ENCODE peak calls at places on chromosomes 12 and 14, in eight cellular contexts. J, D, R, I, H, Y, G and X are unnamed samples.

GRCh38 chr14:61493239-61493638 is 171.9 kb downstream of the PRKCH start:
- DNase-seq in H (peak), R (peak), I (peak), G (no peak), J (peak), D (peak), Y (no peak), X (no peak)

GRCh38 chr14:53509227-53509822 is 356.2 kb upstream of the DDHD1 start:
- DNase-seq in Y (no peak), D (peak), G (no peak), J (no peak), R (peak), I (no peak), H (peak), X (no peak)

GRCh38 chr14:93997933-93998870 is 1.1 kb downstream of the CCDC197 start:
- DNase-seq in Y (peak), R (no peak), G (no peak), J (no peak), D (no peak), I (no peak), H (no peak), X (no peak)

GRCh38 chr14:91361236-91361811 is 56.3 kb downstream of the CCDC88C start:
- DNase-seq in R (peak), G (no peak), J (no peak), I (peak), Y (no peak), D (peak), H (peak), X (no peak)

GRCh38 chr12:4280351-4281163 is 7.0 kb downstream of the CCND2 start:
- DNase-seq in R (no peak), D (no peak), J (no peak), H (no peak), G (no peak), Y (no peak), I (no peak), X (no peak)

GRCh38 chr14:104694475-104694950 is 5.1 kb downstream of the INF2 start:
- DNase-seq in I (no peak), H (no peak), D (no peak), G (no peak), J (no peak), Y (no peak), R (no peak), X (no peak)

GRCh38 chr12:24997496-24997895 is 48.6 kb upstream of the BCAT1 start:
- DNase-seq in H (no peak), R (no peak), J (no peak), G (no peak), Y (no peak), D (no peak), I (no peak), X (no peak)

GRCh38 chr12:57899010-57899662 is 42.2 kb upstream of the ATP23 start:
- DNase-seq in H (peak), Y (peak), R (peak), J (peak), I (peak), G (peak), D (peak), X (peak)

GRCh38 chr14:58805057-58805456 is 167.3 kb downstream of the DACT1 start:
- DNase-seq in Y (no peak), J (no peak), R (peak), G (no peak), I (no peak), H (peak), D (peak), X (no peak)

GRCh38 chr12:28824849-28825248 is 324.2 kb upstream of the FAR2 start:
- DNase-seq in Y (no peak), G (no peak), J (no peak), I (no peak), R (no peak), H (no peak), D (no peak), X (no peak)

GRCh38 chr12:13947237-13947945 is 34.0 kb downstream of the GRIN2B start:
- DNase-seq in J (no peak), H (no peak), G (no peak), R (no peak), I (no peak), Y (no peak), D (no peak), X (no peak)

GRCh38 chr14:93538411-93538810 is 107.7 kb downstream of the UNC79 start:
- DNase-seq in Y (no peak), D (peak), J (no peak), G (no peak), I (peak), H (peak), R (peak), X (no peak)

GRCh38 chr14:59028476-59029202 is 159.8 kb upstream of the DAAM1 start:
- DNase-seq in R (peak), G (peak), Y (peak), I (peak), H (peak), J (peak), D (peak), X (peak)

GRCh38 chr14:61615743-61616523 is 79.4 kb upstream of the HIF1A start:
- DNase-seq in D (no peak), I (peak), H (no peak), R (peak), G (no peak), Y (peak), J (no peak), X (no peak)

GRCh38 chr14:93103392-93104080 is 12.2 kb downstream of the ITPK1 start:
- DNase-seq in J (no peak), R (no peak), H (no peak), G (peak), Y (peak), D (no peak), I (peak), X (peak)

GRCh38 chr12:78087363-78087675 is 256.6 kb downstream of the NAV3 start:
- DNase-seq in J (no peak), H (peak), I (peak), Y (no peak), G (no peak), D (peak), R (peak), X (no peak)

GRCh38 chr12:122811777-122812176 is 23.5 kb upstream of the HIP1R start:
- DNase-seq in I (no peak), J (no peak), D (no peak), Y (no peak), R (no peak), G (no peak), H (no peak), X (no peak)

GRCh38 chr12:510071-510825 is 50.5 kb downstream of the B4GALNT3 start:
- DNase-seq in H (no peak), D (no peak), I (no peak), R (no peak), J (no peak), G (no peak), Y (peak), X (no peak)

GRCh38 chr12:117231750-117232149 is 41.5 kb upstream of the FBXO21 start:
- DNase-seq in I (no peak), J (no peak), H (no peak), R (no peak), D (no peak), G (no peak), Y (no peak), X (no peak)

GRCh38 chr12:57008113-57008687 is 1.9 kb upstream of the ZBTB39 start:
- DNase-seq in J (peak), D (peak), Y (no peak), H (peak), R (peak), G (no peak), I (peak), X (peak)

GRCh38 chr12:28089363-28089762 is 100.9 kb upstream of the CCDC91 start:
- DNase-seq in J (peak), H (peak), Y (no peak), I (peak), G (no peak), D (peak), R (peak), X (no peak)

GRCh38 chr14:30564235-30564867 is 5.4 kb downstream of the G2E3 start:
- DNase-seq in Y (no peak), G (no peak), J (no peak), I (no peak), H (no peak), D (no peak), R (no peak), X (no peak)

GRCh38 chr12:30515351-30515750 is 180.3 kb downstream of the IPO8 start:
- DNase-seq in D (no peak), Y (no peak), G (no peak), I (peak), R (peak), J (no peak), H (no peak), X (no peak)

GRCh38 chr14:104966261-104967143 is 11.7 kb downstream of the AHNAK2 start:
- DNase-seq in J (no peak), I (no peak), D (no peak), G (no peak), H (no peak), Y (no peak), R (no peak), X (no peak)

GRCh38 chr14:89117017-89117416 is 292.6 kb downstream of the TTC8 start:
- DNase-seq in Y (no peak), R (no peak), H (no peak), I (no peak), J (no peak), G (no peak), D (no peak), X (no peak)

GRCh38 chr14:31898835-31899528 is 178.1 kb upstream of the ARHGAP5 start:
- DNase-seq in R (no peak), J (no peak), Y (no peak), I (no peak), H (no peak), G (no peak), D (no peak), X (no peak)

GRCh38 chr12:6461401-6462233 is 8.9 kb downstream of the VAMP1 start:
- DNase-seq in Y (peak), D (no peak), I (no peak), R (no peak), G (peak), J (no peak), H (peak), X (peak)

GRCh38 chr14:99612737-99613330 is 8.8 kb upstream of the CCDC85C start:
- DNase-seq in I (peak), D (peak), J (peak), R (peak), H (peak), G (no peak), Y (no peak), X (no peak)

GRCh38 chr12:100793182-100793581 is 1.4 kb upstream of the ANO4 start:
- DNase-seq in G (no peak), J (peak), D (peak), R (peak), I (peak), H (peak), Y (no peak), X (no peak)

GRCh38 chr12:92927436-92928116 is 1.5 kb downstream of the EEA1 start:
- DNase-seq in D (peak), H (peak), J (peak), G (no peak), I (peak), Y (no peak), R (peak), X (peak)

GRCh38 chr12:65335021-65335714 is 56.7 kb downstream of the MSRB3 start:
- DNase-seq in D (peak), G (no peak), H (peak), Y (no peak), J (peak), I (peak), R (peak), X (no peak)

GRCh38 chr12:25830456-25830855 is 128.0 kb upstream of the RASSF8 start:
- DNase-seq in G (no peak), I (peak), R (no peak), D (peak), J (peak), H (no peak), Y (no peak), X (no peak)

DNA sequence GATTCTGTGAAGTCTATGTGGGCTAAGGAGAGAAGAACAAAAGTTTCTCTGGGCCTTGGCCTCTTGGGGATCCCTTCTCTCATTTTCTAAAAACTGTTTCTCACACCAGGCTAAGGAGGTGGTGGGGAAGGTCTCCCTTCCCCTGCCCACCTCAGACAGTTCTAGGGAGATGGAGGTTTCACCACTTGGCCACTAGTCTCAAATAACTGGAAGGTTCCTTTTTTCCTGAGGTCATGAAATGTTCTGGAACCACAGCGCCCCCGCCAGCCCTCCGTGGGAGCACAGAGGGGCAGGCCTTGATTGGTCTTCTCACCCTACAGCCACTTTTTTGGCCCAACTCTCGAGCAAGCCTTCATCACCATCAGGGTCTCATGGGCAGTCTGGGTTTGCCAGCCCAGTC is 12.6 kb downstream of the C12orf43 start:
- DNase-seq in J (no peak), I (no peak), G (no peak), R (no peak), D (no peak), Y (peak), H (no peak), X (no peak)
- TF ChIP-seq CTCF in J (peak), I (no peak), G (no peak), R (no peak), D (no peak), Y (no peak), H (peak), X (no peak)

GRCh38 chr12:109910969-109911348 is 10.9 kb downstream of the TCHP start:
- DNase-seq in R (peak), J (peak), G (no peak), Y (no peak), I (peak), D (peak), H (peak), X (no peak)
- TF ChIP-seq CTCF in R (peak), J (peak), G (no peak), Y (no peak), I (peak), D (peak), H (peak), X (peak)

GRCh38 chr14:75860561-75861160 is 121.1 kb downstream of the TGFB3 start:
- DNase-seq in G (no peak), J (no peak), Y (no peak), H (no peak), D (no peak), I (no peak), R (no peak), X (no peak)
- TF ChIP-seq CTCF in G (no peak), J (no peak), Y (no peak), H (no peak), D (no peak), I (no peak), R (no peak), X (no peak)

GRCh38 chr14:24308342-24309124 is 756 bp upstream of the CIDEB start:
- DNase-seq in I (no peak), D (no peak), H (no peak), J (no peak), Y (no peak), G (no peak), R (no peak), X (no peak)
- TF ChIP-seq CTCF in I (no peak), D (no peak), H (no peak), J (peak), Y (no peak), G (peak), R (no peak), X (no peak)

DNA sequence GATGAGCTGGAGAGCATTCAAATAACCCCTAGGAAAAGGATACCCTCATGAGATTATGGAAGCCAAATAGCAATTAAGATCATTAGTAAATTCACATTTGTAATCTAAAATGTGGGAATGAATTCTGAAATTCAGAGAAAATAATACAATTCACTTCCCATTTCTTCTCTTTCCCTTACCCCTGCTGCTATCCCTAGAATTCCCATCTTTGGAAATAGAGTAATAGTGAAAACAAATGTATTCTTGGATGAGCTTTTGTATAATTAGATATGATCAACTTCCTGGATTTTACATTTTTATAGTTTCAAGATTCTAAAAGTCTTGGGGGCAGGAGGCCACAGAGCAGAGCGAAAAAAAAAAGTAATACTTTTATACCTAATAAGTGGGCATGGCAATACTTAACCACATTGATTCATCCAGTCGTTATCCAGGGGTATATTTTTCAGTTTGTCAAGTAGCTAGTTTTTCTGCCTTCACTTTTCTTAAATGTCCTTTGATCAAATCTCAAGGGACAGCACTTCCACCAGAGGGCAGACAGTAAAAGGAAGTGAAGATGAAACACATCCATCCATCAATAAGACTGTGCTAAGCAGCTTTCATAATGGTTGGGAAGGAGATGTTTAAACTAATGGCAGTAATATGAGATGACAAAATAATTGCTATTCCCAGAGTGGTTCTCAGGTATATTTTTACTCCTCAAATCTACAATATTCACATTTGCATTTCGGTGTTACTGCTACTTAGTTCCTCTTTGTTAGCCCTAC is 401.3 kb downstream of the DIO2 start:
- DNase-seq in H (peak), Y (no peak), I (peak), D (no peak), G (no peak), R (peak), J (no peak), X (no peak)
- TF ChIP-seq CTCF in H (peak), Y (no peak), I (peak), D (no peak), G (no peak), R (peak), J (peak), X (no peak)